ENCODE peak calls at places on chromosome 17, in six cellular contexts. D, E, V, F, G and B are unnamed samples.

GRCh38 chr17:57420674-57421392 is 164.5 kb downstream of the MSI2 start:
- DNase-seq in D (no peak), E (no peak), V (no peak), F (no peak), G (peak), B (no peak)

GRCh38 chr17:32497431-32498205 is 10.8 kb downstream of the CDK5R1 start:
- DNase-seq in D (no peak), E (no peak), V (no peak), F (peak), G (no peak), B (peak)

GRCh38 chr17:10276436-10276835 is 78.0 kb upstream of the GAS7 start:
- DNase-seq in D (peak), E (no peak), V (no peak), F (no peak), G (no peak), B (no peak)

GRCh38 chr17:45895304-45895968 is 1.1 kb downstream of the MAPT start:
- DNase-seq in D (peak), E (no peak), V (no peak), F (peak), G (peak), B (peak)

GRCh38 chr17:32546031-32546444 is 59.2 kb downstream of the CDK5R1 start:
- DNase-seq in D (peak), E (no peak), V (no peak), F (no peak), G (peak), B (no peak)

GRCh38 chr17:57294629-57295501 is 38.5 kb downstream of the MSI2 start:
- DNase-seq in D (no peak), E (peak), V (no peak), F (no peak), G (peak), B (peak)

GRCh38 chr17:6831662-6832263 is at the start of gene TEKT1:
- DNase-seq in D (peak), E (no peak), V (peak), F (peak), G (peak), B (peak)

GRCh38 chr17:6539871-6540270 is 16.5 kb downstream of the PITPNM3 start:
- DNase-seq in D (no peak), E (no peak), V (no peak), F (no peak), G (no peak), B (no peak)

GRCh38 chr17:32634167-32634566 is 147.4 kb downstream of the CDK5R1 start:
- DNase-seq in D (no peak), E (no peak), V (no peak), F (no peak), G (no peak), B (no peak)

GRCh38 chr17:7579001-7579838 is at the start of gene CD68:
- DNase-seq in D (no peak), E (peak), V (peak), F (peak), G (peak), B (peak)

GRCh38 chr17:81066072-81066471 is 31.1 kb downstream of the BAIAP2 start:
- DNase-seq in D (no peak), E (no peak), V (no peak), F (peak), G (no peak), B (peak)

GRCh38 chr17:50117202-50118040 is 12.5 kb downstream of the SAMD14 start:
- DNase-seq in D (peak), E (peak), V (peak), F (peak), G (no peak), B (peak)

GRCh38 chr17:74552037-74552436 is 6.1 kb upstream of the CD300C start:
- DNase-seq in D (no peak), E (no peak), V (no peak), F (peak), G (no peak), B (peak)

GRCh38 chr17:58515286-58515685 is 848 bp upstream of the MTMR4 start:
- DNase-seq in D (no peak), E (no peak), V (no peak), F (no peak), G (no peak), B (no peak)

GRCh38 chr17:76404976-76405563 is 20.7 kb downstream of the SPHK1 start:
- DNase-seq in D (no peak), E (no peak), V (no peak), F (no peak), G (no peak), B (no peak)

GRCh38 chr17:50946223-50946890 is 80.2 kb upstream of the TOB1 start:
- DNase-seq in D (no peak), E (no peak), V (no peak), F (no peak), G (no peak), B (no peak)

GRCh38 chr17:66438101-66438500 is 135.7 kb downstream of the PRKCA start:
- DNase-seq in D (no peak), E (no peak), V (peak), F (no peak), G (no peak), B (no peak)

GRCh38 chr17:55294042-55294751 is 29.4 kb downstream of the HLF start:
- DNase-seq in D (no peak), E (no peak), V (no peak), F (no peak), G (no peak), B (no peak)

GRCh38 chr17:57442914-57443571 is 186.7 kb downstream of the MSI2 start:
- DNase-seq in D (no peak), E (no peak), V (no peak), F (peak), G (no peak), B (peak)

GRCh38 chr17:75205793-75206163 is 299 bp downstream of the NUP85 start:
- DNase-seq in D (no peak), E (no peak), V (no peak), F (peak), G (no peak), B (no peak)

GRCh38 chr17:45982791-45983613 is 16.0 kb upstream of the STH start:
- DNase-seq in D (no peak), E (no peak), V (no peak), F (no peak), G (no peak), B (no peak)

GRCh38 chr17:42067371-42068180 is 17.2 kb upstream of the C17orf113 start:
- DNase-seq in D (peak), E (no peak), V (peak), F (peak), G (peak), B (peak)

GRCh38 chr17:74085434-74085833 is 118.0 kb upstream of the RPL38 start:
- DNase-seq in D (no peak), E (peak), V (peak), F (no peak), G (no peak), B (no peak)

GRCh38 chr17:48541574-48542113 is 3.3 kb downstream of the HOXB2 start:
- DNase-seq in D (peak), E (no peak), V (no peak), F (peak), G (peak), B (no peak)

GRCh38 chr17:64328875-64329405 is 61.7 kb downstream of the PECAM1 start:
- DNase-seq in D (no peak), E (no peak), V (no peak), F (no peak), G (no peak), B (no peak)
- H3K27ac ChIP-seq in D (no peak), E (no peak), V (no peak), F (no peak), G (no peak), B (peak)

DNA sequence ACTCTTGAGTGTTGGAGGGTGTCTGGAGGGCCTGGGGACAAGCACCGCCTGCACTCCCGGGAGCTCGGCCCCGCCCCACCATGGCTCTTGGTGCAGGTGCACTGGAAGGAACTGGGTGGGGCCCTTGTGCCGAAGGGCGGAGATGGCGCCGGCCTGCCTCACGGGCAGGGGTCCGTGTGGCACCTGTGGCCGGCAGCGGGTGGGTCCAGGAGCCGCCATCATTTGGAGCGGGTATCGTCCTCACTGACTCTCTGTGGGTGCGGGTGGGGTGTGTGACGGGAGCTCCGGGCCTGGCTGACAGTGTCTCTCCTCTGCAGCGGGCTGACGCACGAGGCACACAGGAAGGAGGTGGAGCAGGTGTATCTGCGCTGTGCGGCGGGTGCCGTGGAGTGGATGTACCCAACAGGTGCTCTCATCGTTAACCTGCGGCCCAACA is 5.2 kb downstream of the METRNL start:
- DNase-seq in D (no peak), E (no peak), V (no peak), F (peak), G (no peak), B (no peak)
- H3K9ac ChIP-seq in D (no peak), E (no peak), V (no peak), F (peak), G (peak), B (no peak)

GRCh38 chr17:83057397-83057761 is 22.0 kb upstream of the METRNL start:
- DNase-seq in D (peak), E (no peak), V (no peak), F (no peak), G (peak), B (no peak)
- TF ChIP-seq EZH2phosphoT487 in D (no peak), E (no peak), V (no peak), F (no peak), G (no peak), B (no peak)

GRCh38 chr17:2982854-2983636 is 80.4 kb downstream of the OR1D5 start:
- DNase-seq in D (no peak), E (no peak), V (no peak), F (peak), G (no peak), B (no peak)
- H3K27ac ChIP-seq in D (no peak), E (no peak), V (no peak), F (peak), G (peak), B (no peak)

DNA sequence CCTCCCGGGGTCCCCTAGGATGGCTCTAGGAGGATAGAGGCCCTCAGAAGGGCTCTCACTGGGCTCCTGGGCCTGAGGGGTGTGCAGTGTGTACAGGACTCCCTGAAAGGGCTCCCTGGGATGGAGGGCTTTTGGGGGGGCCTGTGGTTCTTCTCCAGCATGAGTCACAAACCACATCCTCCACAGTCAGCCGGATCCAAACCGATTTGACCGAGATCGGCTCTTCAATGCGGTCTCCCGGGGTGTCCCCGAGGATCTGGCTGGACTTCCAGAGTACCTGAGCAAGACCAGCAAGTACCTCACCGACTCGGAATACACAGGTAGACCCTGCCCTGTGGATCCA is 4.5 kb downstream of the TRPV2 start:
- DNase-seq in D (no peak), E (no peak), V (no peak), F (peak), G (no peak), B (peak)
- H3K9ac ChIP-seq in D (no peak), E (peak), V (no peak), F (peak), G (peak), B (peak)

GRCh38 chr17:47252766-47253512 is 688 bp upstream of the ITGB3 start:
- DNase-seq in D (no peak), E (no peak), V (no peak), F (no peak), G (no peak), B (no peak)

GRCh38 chr17:47262586-47262985 is 9.0 kb downstream of the ITGB3 start:
- DNase-seq in D (no peak), E (no peak), V (no peak), F (no peak), G (no peak), B (no peak)

GRCh38 chr17:47253541-47254402 is at the start of gene ITGB3:
- DNase-seq in D (peak), E (peak), V (peak), F (peak), G (peak), B (peak)

GRCh38 chr17:47254403-47254943 is 846 bp downstream of the ITGB3 start:
- DNase-seq in D (no peak), E (no peak), V (no peak), F (peak), G (peak), B (no peak)

DNA sequence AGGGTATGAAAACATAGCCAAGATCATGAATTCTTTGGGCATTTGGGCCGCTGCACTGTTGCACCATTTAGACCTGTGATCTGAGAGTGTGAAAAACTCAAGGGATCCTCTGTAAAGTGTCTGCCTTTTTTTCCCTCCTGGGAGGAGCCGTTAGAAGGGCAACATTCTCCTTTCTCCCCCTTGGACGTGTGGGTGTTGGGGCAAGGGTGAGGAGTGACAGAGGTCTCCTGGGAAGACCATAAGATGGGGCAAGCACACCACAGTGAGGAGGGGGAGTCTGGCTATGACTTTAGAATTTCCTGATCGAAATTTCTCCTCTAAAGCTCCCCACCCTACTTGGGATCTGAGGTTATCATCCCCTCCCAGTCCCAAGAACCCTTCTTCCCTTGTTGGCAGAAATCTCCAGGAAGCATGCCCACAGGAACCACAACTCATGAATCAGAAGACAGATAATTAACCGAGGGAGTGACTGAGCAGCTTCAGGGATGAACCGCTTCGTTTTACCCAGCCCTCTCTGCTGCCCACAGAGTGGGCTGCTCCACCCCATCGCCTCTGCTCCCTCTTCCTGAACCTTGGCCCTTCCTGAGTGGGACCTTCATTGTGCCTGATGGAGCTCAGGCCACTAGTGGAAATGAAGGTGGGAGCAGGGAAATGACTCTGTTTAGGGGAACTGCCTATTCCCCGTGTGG is 4.2 kb downstream of the ITGB3 start:
- DNase-seq in D (no peak), E (no peak), V (no peak), F (peak), G (no peak), B (peak)
- TF ChIP-seq EZH2phosphoT487 in D (no peak), E (no peak), V (no peak), F (peak), G (no peak), B (no peak)

DNA sequence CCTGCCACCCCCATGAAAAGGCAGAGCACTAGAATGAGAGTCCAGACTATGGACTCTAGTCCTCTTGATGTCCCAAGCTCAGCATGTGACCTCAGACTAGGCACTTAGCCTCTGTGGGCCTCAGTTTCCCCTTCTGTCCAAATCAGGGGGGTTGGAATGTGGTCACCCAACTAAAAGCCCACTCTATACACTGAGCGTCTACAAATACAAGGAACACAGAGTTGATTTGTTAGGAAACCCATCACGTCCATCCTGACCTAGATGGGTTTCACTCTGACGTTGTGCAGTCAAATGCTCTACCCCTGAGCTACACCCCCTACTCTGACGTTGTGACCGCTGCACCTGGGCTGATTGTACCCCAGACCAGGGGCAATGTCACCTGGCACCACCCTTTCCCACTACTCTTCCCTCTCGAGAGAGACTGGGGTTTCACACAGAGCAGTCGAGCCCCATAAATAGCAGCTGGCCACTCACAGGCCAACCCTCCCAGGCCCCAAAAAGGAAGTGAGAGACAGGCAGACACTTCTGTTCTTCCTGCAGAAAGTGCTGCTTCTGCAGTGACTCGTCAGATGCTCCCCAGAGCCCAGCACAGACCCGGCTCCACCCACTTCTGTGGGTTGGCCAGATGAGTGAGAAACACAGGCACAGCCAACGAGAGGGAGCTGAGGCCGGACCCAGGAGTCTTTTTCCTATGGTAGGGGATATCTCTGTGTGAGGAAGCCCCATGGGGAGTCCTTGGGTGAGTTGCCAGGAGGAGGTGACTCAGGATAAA is 16.1 kb upstream of the TNFRSF13B start:
- DNase-seq in D (peak), E (no peak), V (peak), F (peak), G (no peak), B (peak)
- H3K27ac ChIP-seq in D (no peak), E (no peak), V (peak), F (peak), G (no peak), B (no peak)

DNA sequence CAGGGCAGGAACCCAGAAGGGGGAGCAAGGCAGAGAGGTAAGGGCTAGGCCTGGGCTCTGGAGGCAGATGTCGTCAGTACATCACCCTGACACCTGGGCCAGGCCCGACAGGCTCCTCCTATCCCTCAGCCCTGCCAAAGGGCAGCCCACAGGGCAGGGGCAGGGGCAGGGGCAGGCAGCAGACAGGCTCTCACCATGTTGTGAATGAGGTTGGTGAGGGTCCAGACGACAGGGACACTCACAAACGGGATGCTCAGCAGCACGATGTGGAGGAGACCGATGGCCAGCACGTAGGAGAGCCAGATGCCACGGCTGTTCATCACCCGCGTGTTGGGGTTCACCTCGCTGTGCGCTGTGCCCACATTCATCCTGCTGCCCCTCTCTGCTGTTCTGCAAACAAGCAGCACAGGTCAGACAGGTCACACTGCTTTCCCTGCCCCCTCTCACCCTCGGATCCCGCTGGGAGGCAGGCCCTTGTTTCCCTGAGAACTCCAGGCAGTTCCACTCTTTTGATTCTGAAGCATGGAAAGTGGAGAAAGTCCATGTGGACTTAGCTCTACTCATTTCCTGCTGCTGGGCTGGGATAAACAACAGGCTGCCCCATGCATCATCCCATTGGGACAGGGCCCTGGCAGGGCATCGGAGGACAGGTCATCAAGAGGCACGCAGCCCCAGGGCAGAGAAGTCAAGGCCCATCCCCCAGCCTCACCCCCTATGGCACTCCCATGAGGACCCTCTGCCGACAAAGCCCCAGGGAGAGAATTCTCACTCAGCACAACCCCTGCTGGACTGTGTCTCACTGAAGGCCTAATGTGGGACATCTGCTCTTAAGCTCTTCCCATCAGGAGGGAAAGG is 3.3 kb downstream of the ORMDL3 start:
- DNase-seq in D (peak), E (no peak), V (no peak), F (peak), G (no peak), B (peak)
- H3K9ac ChIP-seq in D (no peak), E (no peak), V (peak), F (peak), G (no peak), B (no peak)